ENCODE peak calls at places on chromosomes 13 and 19, in ten cellular contexts. X, R, K, C, N, G, T, O, Q and D are unnamed samples.
A peak's percentile ranks its signal among the peaks of the same experiment; 100 is the strongest.

GRCh38 chr13:111122056-111122455 is 6.9 kb downstream of the ARHGEF7 start:
- DNase-seq in G (no peak), T (no peak), R (no peak), Q (no peak), N (no peak), K (no peak), X (no peak), C (peak; percentile 20), O (no peak), D (no peak)

GRCh38 chr19:46493236-46494114 is 2.2 kb downstream of the PNMA8B start:
- DNase-seq in G (peak; percentile 75), K (peak; percentile 70), Q (no peak), O (peak; percentile 43), N (no peak), R (peak; percentile 28), X (no peak), T (peak; percentile 58), C (peak; percentile 62), D (no peak)

GRCh38 chr13:98199480-98199879 is 22.4 kb upstream of the RNF113B start:
- DNase-seq in O (no peak), R (no peak), X (no peak), G (no peak), C (no peak), Q (no peak), T (no peak), N (no peak), K (no peak), D (no peak)

GRCh38 chr13:33205224-33205623 is 80.3 kb downstream of the STARD13 start:
- DNase-seq in N (no peak), X (no peak), C (no peak), T (no peak), O (no peak), G (no peak), Q (no peak), R (no peak), K (no peak), D (no peak)

GRCh38 chr13:31437975-31438374 is 238.2 kb downstream of the B3GLCT start:
- DNase-seq in N (no peak), R (no peak), T (no peak), X (no peak), K (no peak), O (no peak), C (no peak), Q (no peak), G (no peak), D (no peak)

GRCh38 chr19:3330047-3330446 is 36.3 kb upstream of the NFIC start:
- DNase-seq in N (no peak), K (no peak), C (no peak), R (no peak), T (no peak), O (no peak), Q (no peak), X (no peak), G (no peak), D (no peak)

GRCh38 chr13:114049026-114049425 is 75.2 kb upstream of the C13orf46 start:
- DNase-seq in T (no peak), G (no peak), O (peak; percentile 63), K (no peak), N (no peak), Q (no peak), R (no peak), X (no peak), C (no peak), D (peak; percentile 48)

GRCh38 chr19:10419646-10420443 is 493 bp upstream of the PDE4A start:
- DNase-seq in R (peak; percentile 93), X (peak; percentile 90), N (no peak), O (no peak), G (no peak), Q (no peak), T (peak; percentile 72), C (peak; percentile 95), K (no peak), D (no peak)

GRCh38 chr13:25291691-25292090 is 4.4 kb upstream of the MTMR6 start:
- DNase-seq in R (no peak), K (no peak), X (no peak), T (no peak), O (no peak), Q (no peak), C (no peak), G (no peak), N (no peak), D (no peak)

GRCh38 chr13:106619688-106620555 is 52.0 kb upstream of the ARGLU1 start:
- DNase-seq in N (no peak), R (peak; percentile 37), K (no peak), C (peak; percentile 79), T (peak; percentile 84), G (no peak), X (peak; percentile 30), O (peak; percentile 43), Q (peak; percentile 33), D (peak; percentile 72)

GRCh38 chr13:60986301-60986700 is 429.3 kb downstream of the PCDH20 start:
- DNase-seq in X (no peak), R (no peak), O (no peak), K (no peak), C (no peak), N (no peak), Q (no peak), T (no peak), G (no peak), D (no peak)

GRCh38 chr19:41457241-41457640 is 14.3 kb downstream of the ERICH4 start:
- DNase-seq in X (no peak), T (no peak), O (peak; percentile 45), C (no peak), R (no peak), K (no peak), Q (no peak), G (no peak), N (no peak), D (no peak)

GRCh38 chr13:100159584-100159983 is 70.7 kb downstream of the PCCA start:
- DNase-seq in K (no peak), T (no peak), Q (no peak), R (no peak), C (no peak), O (no peak), N (no peak), X (no peak), G (no peak), D (no peak)

GRCh38 chr13:100158569-100158968 is 69.7 kb downstream of the PCCA start:
- DNase-seq in G (no peak), Q (no peak), R (no peak), O (no peak), X (no peak), K (no peak), T (no peak), C (no peak), N (no peak), D (no peak)

GRCh38 chr13:100154835-100155463 is 66.1 kb downstream of the PCCA start:
- DNase-seq in X (no peak), K (no peak), O (no peak), G (no peak), R (no peak), C (peak; percentile 22), Q (no peak), T (no peak), N (no peak), D (no peak)

DNA sequence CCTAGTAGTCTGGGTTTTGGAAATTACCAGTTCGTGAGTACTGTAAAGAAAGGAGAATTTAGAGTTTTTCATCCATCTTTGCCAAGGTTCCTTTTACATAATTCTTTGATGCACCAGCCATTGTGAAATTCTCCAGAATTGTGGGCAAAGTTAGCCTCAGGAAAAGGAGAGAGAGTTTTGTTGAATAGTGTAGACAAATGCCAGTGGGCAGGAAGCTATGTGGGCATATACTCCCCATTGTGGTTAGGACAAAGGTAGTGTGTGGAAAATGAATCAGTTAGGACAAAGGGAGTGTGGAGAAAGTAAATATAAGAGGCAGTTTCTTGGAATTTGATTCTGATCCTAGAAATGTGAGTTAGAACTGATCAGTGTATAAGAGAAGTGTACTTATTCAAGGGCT is 67.9 kb downstream of the PCCA start:
- DNase-seq in G (no peak), O (no peak), Q (no peak), T (peak; percentile 35), X (no peak), R (no peak), C (no peak), K (no peak), N (no peak), D (no peak)
- H3K4me3 ChIP-seq in G (no peak overlapping the region), O (no peak overlapping the region), Q (no peak overlapping the region), T (no peak overlapping the region), X (no peak overlapping the region), R (no peak overlapping the region), C (no peak overlapping the region), K (no peak overlapping the region), N (no peak overlapping the region), D (no peak overlapping the region)

DNA sequence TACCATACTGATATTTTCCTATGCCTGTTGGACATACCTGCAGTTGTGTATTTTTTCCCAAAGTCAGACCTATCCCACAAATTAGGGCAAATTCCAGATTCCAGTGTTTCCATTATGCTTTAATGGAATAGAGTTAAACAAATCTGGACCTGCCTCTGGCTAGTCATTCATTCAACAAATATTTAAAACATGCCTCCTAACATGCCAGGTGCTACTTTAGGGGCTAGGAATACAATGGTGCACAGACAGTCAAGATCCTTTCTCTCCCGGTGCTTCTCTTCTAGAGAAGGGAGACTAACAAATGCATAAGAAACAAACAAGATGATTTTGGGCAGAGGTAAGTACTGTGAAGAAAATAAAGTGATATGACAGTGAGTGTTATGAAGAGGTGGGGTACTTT is 7.5 kb upstream of the WDFY2 start:
- DNase-seq in K (no peak), R (no peak), Q (no peak), T (no peak), N (no peak), X (no peak), C (no peak), G (no peak), O (no peak), D (no peak)
- H3K27ac ChIP-seq in K (no peak overlapping the region), R (no peak overlapping the region), Q (no peak overlapping the region), T (no peak overlapping the region), N (no peak overlapping the region), X (no peak overlapping the region), C (no peak overlapping the region), G (no peak overlapping the region), O (no peak overlapping the region), D (no peak overlapping the region)

DNA sequence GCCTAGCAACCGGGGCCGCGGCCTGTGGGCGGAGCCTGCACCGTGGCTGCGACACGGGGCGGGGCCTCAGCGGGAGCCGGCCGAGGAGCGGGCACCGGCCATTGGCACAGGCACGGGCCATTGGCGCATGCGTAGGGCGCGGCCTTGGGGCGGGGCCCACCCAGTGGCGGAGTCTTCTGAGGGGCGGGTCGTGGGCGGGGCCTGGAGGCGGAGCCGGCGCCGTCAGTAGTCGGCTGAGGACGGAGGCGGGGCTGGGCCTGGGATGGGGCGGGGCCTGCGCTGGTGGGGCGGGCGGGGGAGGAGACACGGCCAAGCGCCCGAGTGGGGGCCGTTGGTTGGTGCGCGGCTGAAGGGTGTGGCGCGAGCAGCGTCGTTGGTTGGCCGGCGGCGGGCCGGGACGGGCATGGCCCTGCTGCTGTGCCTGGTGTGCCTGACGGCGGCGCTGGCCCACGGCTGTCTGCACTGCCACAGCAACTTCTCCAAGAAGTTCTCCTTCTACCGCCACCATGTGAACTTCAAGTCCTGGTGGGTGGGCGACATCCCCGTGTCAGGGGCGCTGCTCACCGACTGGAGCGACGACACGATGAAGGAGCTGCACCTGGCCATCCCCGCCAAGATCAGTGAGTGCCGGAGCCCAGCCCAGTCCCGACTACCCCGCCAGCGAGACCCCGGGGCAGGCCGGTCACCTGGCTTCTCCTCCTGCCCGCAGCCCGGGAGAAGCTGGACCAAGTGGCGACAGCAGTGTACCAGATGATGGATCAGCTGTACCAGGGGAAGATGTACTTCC is at the start of gene IZUMO4:
- DNase-seq in K (peak; percentile 99), T (peak; percentile 99), O (peak; percentile 100), N (peak; percentile 98), G (peak; percentile 100), X (peak; percentile 99), Q (peak; percentile 99), C (peak; percentile 99), R (peak; percentile 98), D (peak; percentile 97)
- H3K4me1 ChIP-seq in K (no peaks in the 10 kb centered on the region), T (peaks cover 4% of the 10 kb centered on the region), O (peaks cover 31% of the 10 kb centered on the region), N (peaks cover 10% of the 10 kb centered on the region), G (peaks cover 43% of the 10 kb centered on the region), X (peaks cover 6% of the 10 kb centered on the region), Q (no peaks in the 10 kb centered on the region), C (peaks cover 7% of the 10 kb centered on the region), R (peaks cover 63% of the 10 kb centered on the region), D (peaks cover 4% of the 10 kb centered on the region)

GRCh38 chr19:7871530-7872305 is 2.5 kb downstream of the PRR36 start:
- DNase-seq in G (peak; percentile 98), N (peak; percentile 97), O (peak; percentile 87), K (peak; percentile 94), X (peak; percentile 97), C (peak; percentile 99), Q (peak; percentile 78), R (peak; percentile 75), T (peak; percentile 98), D (peak; percentile 76)
- H3K4me3 ChIP-seq in G (no peak overlapping the region), N (peak overlapping the region; percentile 54), O (peak overlapping the region; percentile 39), K (no peak overlapping the region), X (peak overlapping the region; percentile 27), C (no peak overlapping the region), Q (no peak overlapping the region), R (peak overlapping the region; percentile 45), T (peak overlapping the region; percentile 20), D (no peak overlapping the region)